ENCODE peak calls at places on chromosomes 13 and 19, in six cellular contexts. R is NCI-H82; L is germinal center; A is cardiac fibroblast; G is activated gamma-delta T cell treated with anti-CD3 and anti-CD28 coated beads, Interleukin-2, amount 50 U/mL, for 16 hours; E is frontal cortex. T is an unnamed sample.

GRCh38 chr13:51935326-51936171 is 73.8 kb downstream of the CCDC70 start:
- DNase-seq in G (no peak), L (no peak), A (peak), R (peak), E (peak), T (no peak)

GRCh38 chr13:64640002-64640401 is 2590.1 kb downstream of the PCDH9 start:
- DNase-seq in A (peak), R (no peak), G (no peak), L (no peak), E (no peak), T (no peak)

GRCh38 chr13:34816543-34816942 is 125.5 kb upstream of the NBEA start:
- DNase-seq in L (no peak), E (no peak), A (no peak), R (no peak), G (no peak), T (no peak)

GRCh38 chr13:44153536-44153935 is 220.1 kb upstream of the SERP2 start:
- DNase-seq in L (no peak), G (no peak), E (no peak), A (no peak), R (peak), T (no peak)

GRCh38 chr13:32031025-32031814 is at the start of gene FRY:
- DNase-seq in L (peak), A (peak), E (peak), R (peak), G (peak), T (peak)

GRCh38 chr19:48635263-48635965 is 1.8 kb downstream of the DBP start:
- DNase-seq in L (peak), G (peak), R (peak), A (no peak), E (peak), T (peak)

GRCh38 chr13:48892311-48892710 is 83.4 kb upstream of the FNDC3A start:
- DNase-seq in L (no peak), G (no peak), A (peak), R (no peak), E (peak), T (peak)

GRCh38 chr13:33740134-33740538 is 77.8 kb upstream of the RFC3 start:
- DNase-seq in A (peak), R (no peak), G (no peak), L (no peak), E (no peak), T (no peak)

GRCh38 chr13:40336228-40337221 is 329.9 kb downstream of the FOXO1 start:
- DNase-seq in A (no peak), R (no peak), L (no peak), E (no peak), G (no peak), T (no peak)

GRCh38 chr19:35716985-35717664 is 678 bp upstream of the KMT2B start:
- DNase-seq in E (peak), L (peak), A (peak), R (peak), G (peak), T (peak)

GRCh38 chr13:109779074-109779473 is 7.3 kb downstream of the IRS2 start:
- DNase-seq in E (no peak), G (no peak), A (no peak), R (no peak), L (no peak), T (no peak)

GRCh38 chr13:66214467-66214866 is 1015.7 kb downstream of the PCDH9 start:
- DNase-seq in R (no peak), A (no peak), G (no peak), E (no peak), L (no peak), T (no peak)

T was measured in GM13976.